ENCODE peak calls at places on chromosome 2, in eight cellular contexts. D is A673, Q is brain microvascular endothelial cell, E is ovary, B is heart right ventricle, F is HL-60, Y is psoas muscle, R is iPS DF 6.9. O is an unnamed sample.

GRCh38 chr2:120995656-120996190 is 260.1 kb downstream of the GLI2 start:
- DNase-seq in Q (no peak), D (no peak), B (no peak), E (no peak), Y (no peak), R (no peak), F (no peak), O (no peak)

GRCh38 chr2:158586491-158586890 is 129.7 kb downstream of the PKP4 start:
- DNase-seq in B (no peak), R (no peak), D (no peak), E (no peak), F (no peak), Y (no peak), Q (peak), O (no peak)

GRCh38 chr2:217062774-217063173 is 202.9 kb upstream of the TNP1 start:
- DNase-seq in E (no peak), Y (no peak), Q (no peak), D (no peak), B (no peak), R (no peak), F (no peak), O (no peak)

GRCh38 chr2:55620123-55620779 is 2.8 kb upstream of the PPP4R3B start:
- DNase-seq in E (no peak), R (no peak), F (peak), Q (no peak), D (peak), B (no peak), Y (no peak), O (no peak)

GRCh38 chr2:201697899-201698298 is 545 bp downstream of the MPP4 start:
- DNase-seq in D (peak), R (no peak), Y (no peak), F (no peak), E (no peak), Q (peak), B (no peak), O (no peak)

GRCh38 chr2:240925191-240925575 is 19.0 kb downstream of the CROCC2 start:
- DNase-seq in E (peak), D (no peak), R (no peak), B (no peak), Y (peak), F (no peak), Q (no peak), O (no peak)

GRCh38 chr2:104769096-104769495 is 84.8 kb upstream of the POU3F3 start:
- DNase-seq in E (no peak), Y (no peak), B (no peak), Q (peak), R (no peak), D (no peak), F (no peak), O (no peak)

GRCh38 chr2:168819829-168820489 is 17.5 kb downstream of the NOSTRIN start:
- DNase-seq in E (no peak), F (no peak), Q (no peak), Y (no peak), R (no peak), B (no peak), D (no peak), O (no peak)

GRCh38 chr2:211181626-211182025 is 625.2 kb downstream of the CPS1 start:
- DNase-seq in F (no peak), Y (no peak), B (no peak), D (no peak), Q (no peak), E (no peak), R (no peak), O (peak)

GRCh38 chr2:43041661-43042360 is 184.6 kb downstream of the ZFP36L2 start:
- DNase-seq in Y (peak), Q (peak), B (no peak), E (peak), D (peak), F (no peak), R (peak), O (no peak)

GRCh38 chr2:235043762-235044500 is 92.1 kb downstream of the SH3BP4 start:
- DNase-seq in Q (no peak), B (no peak), Y (no peak), D (no peak), F (no peak), R (no peak), E (no peak), O (peak)

GRCh38 chr2:201129044-201129505 is 13.1 kb downstream of the CFLAR start:
- DNase-seq in Y (no peak), B (no peak), Q (peak), E (no peak), R (no peak), F (no peak), D (peak), O (no peak)

GRCh38 chr2:158984554-158985207 is 16.2 kb downstream of the TANC1 start:
- DNase-seq in E (no peak), F (no peak), Q (no peak), B (peak), Y (no peak), R (no peak), D (no peak), O (no peak)

GRCh38 chr2:27638709-27639108 is 9.9 kb downstream of the GPN1 start:
- DNase-seq in B (no peak), R (no peak), E (no peak), Q (peak), D (no peak), Y (no peak), F (no peak), O (no peak)

GRCh38 chr2:239807568-239807967 is 217.6 kb downstream of the NDUFA10 start:
- DNase-seq in F (no peak), R (no peak), Y (no peak), Q (no peak), B (no peak), D (no peak), E (no peak), O (no peak)

GRCh38 chr2:108139521-108139920 is 100.2 kb upstream of the SULT1C3 start:
- DNase-seq in B (no peak), R (no peak), D (peak), E (no peak), Q (no peak), Y (no peak), F (no peak), O (no peak)

GRCh38 chr2:13014783-13015182 is 298.0 kb downstream of the TRIB2 start:
- DNase-seq in Y (no peak), Q (no peak), R (no peak), D (no peak), B (no peak), F (no peak), E (no peak), O (no peak)

GRCh38 chr2:172333206-172333605 is 94.2 kb upstream of the ITGA6 start:
- DNase-seq in E (no peak), D (no peak), Q (no peak), B (no peak), Y (no peak), R (no peak), F (no peak), O (no peak)

DNA sequence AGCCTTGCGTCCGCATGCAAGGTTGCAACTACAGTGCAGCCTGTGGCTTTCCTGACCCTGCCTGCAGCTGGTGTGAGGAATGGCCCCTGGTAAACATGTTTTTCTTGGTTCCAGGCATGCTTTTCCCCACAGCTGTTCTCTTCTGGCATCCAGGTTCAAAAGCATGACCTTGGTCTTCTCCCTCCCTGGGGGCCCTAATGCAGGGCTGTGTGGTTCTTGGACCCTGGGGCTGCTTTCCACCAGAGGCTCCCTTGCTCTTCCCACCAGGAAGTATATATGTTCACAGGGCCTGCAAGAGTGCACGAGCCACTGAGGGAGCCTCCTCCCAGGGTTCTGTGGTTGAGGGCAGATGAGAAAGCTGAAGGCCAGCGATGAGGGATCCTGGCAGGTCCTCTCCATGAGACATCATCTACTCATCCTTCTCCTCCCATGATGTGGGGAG is 125.9 kb downstream of the BCL2L11 start:
- DNase-seq in E (no peak), Y (no peak), R (no peak), Q (no peak), F (no peak), D (no peak), B (no peak), O (no peak)
- H3K4me3 ChIP-seq in E (no peak), Y (no peak), R (no peak), Q (no peak), F (no peak), D (no peak), B (no peak), O (no peak)

DNA sequence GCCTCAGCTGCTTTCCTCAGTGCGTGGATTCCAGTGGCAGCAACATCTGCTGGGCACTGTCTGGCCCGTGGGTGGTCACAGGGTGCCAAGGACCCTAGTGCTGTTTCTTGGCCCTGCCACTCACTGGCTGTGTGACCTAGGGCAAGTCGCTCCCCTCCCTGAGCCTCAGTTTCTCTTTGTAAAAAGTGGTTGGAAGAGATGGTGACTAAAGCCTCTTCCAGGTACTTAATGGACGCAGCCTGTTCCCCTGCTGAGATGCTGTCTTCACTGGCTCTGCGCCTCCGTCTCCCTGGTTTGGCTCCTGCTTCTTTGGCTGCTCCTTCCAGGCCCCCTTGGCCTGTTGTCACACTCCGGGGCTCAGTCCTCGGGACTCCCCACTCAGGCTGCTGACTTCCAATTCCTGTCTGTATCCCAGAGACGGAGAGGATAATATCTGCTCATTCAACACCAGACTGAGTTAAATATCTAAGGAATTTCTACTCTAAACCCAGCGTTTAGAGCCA is 42.3 kb downstream of the ATOH8 start:
- DNase-seq in R (no peak), D (no peak), Q (no peak), F (no peak), E (no peak), B (no peak), Y (no peak), O (no peak)
- H3K27ac ChIP-seq in R (no peak), D (no peak), Q (no peak), F (no peak), E (peak), B (peak), Y (peak), O (peak)

GRCh38 chr2:110735366-110735765 is 3.0 kb downstream of the ACOXL start:
- DNase-seq in Q (no peak), B (no peak), E (no peak), D (peak), Y (no peak), R (no peak), F (no peak), O (no peak)
- H3K4me3 ChIP-seq in Q (no peak), B (no peak), E (no peak), D (no peak), Y (no peak), R (no peak), F (no peak), O (peak)

GRCh38 chr2:144227427-144227826 is 292.5 kb downstream of the ZEB2 start:
- DNase-seq in F (no peak), Y (no peak), B (no peak), R (no peak), D (no peak), E (no peak), Q (no peak), O (no peak)

GRCh38 chr2:144230452-144231085 is 289.4 kb downstream of the ZEB2 start:
- DNase-seq in D (peak), R (no peak), E (no peak), Q (peak), F (no peak), B (no peak), Y (no peak), O (no peak)

GRCh38 chr2:144234115-144234772 is 285.7 kb downstream of the ZEB2 start:
- DNase-seq in E (no peak), R (no peak), Y (no peak), F (no peak), D (no peak), B (no peak), Q (no peak), O (no peak)

GRCh38 chr2:144233226-144234114 is 286.4 kb downstream of the ZEB2 start:
- DNase-seq in Q (no peak), D (no peak), E (no peak), B (no peak), R (no peak), Y (no peak), F (no peak), O (no peak)

GRCh38 chr2:144230057-144230451 is 289.9 kb downstream of the ZEB2 start:
- DNase-seq in Y (no peak), E (no peak), R (no peak), F (no peak), D (no peak), B (no peak), Q (no peak), O (no peak)
- H3K27ac ChIP-seq in Y (no peak), E (no peak), R (no peak), F (no peak), D (peak), B (no peak), Q (no peak), O (no peak)